ENCODE peak calls at places on chromosome 22, in six cellular contexts. B, A, T, Z, S and X are unnamed samples.
A peak's percentile ranks its signal among the peaks of the same experiment; 100 is the strongest.

GRCh38 chr22:42114721-42115120 is 15.9 kb downstream of the CYP2D6 start:
- DNase-seq in A (no peak), B (no peak), Z (no peak), T (no peak), S (no peak), X (no peak)

GRCh38 chr22:20720692-20721408 is 53.1 kb upstream of the SERPIND1 start:
- DNase-seq in T (no peak), B (no peak), Z (no peak), A (no peak), S (no peak), X (no peak)

GRCh38 chr22:47012589-47013365 is 250.3 kb downstream of the TBC1D22A start:
- DNase-seq in T (no peak), A (no peak), Z (no peak), S (no peak), B (no peak), X (no peak)

GRCh38 chr22:21951931-21952465 is 650 bp downstream of the PPM1F start:
- DNase-seq in A (no peak), S (no peak), B (no peak), T (no peak), Z (no peak), X (peak; percentile 2)

GRCh38 chr22:46025225-46025972 is 48.4 kb upstream of the WNT7B start:
- DNase-seq in A (no peak), T (no peak), B (no peak), S (no peak), Z (no peak), X (no peak)

GRCh38 chr22:35648066-35649025 is at the start of gene APOL6:
- DNase-seq in T (peak; percentile 59), Z (peak; percentile 78), S (no peak), B (peak; percentile 48), A (no peak), X (peak; percentile 28)

GRCh38 chr22:39716534-39716933 is 146.0 kb downstream of the CACNA1I start:
- DNase-seq in Z (no peak), B (no peak), A (no peak), S (no peak), T (no peak), X (no peak)

GRCh38 chr22:35441489-35442100 is 41.7 kb downstream of the MCM5 start:
- DNase-seq in Z (no peak), S (no peak), A (no peak), T (no peak), B (no peak), X (no peak)

GRCh38 chr22:38167988-38168407 is 13.6 kb downstream of the PLA2G6 start:
- DNase-seq in Z (no peak), A (no peak), B (no peak), S (no peak), T (no peak), X (no peak)

GRCh38 chr22:20176421-20177060 is 25.7 kb upstream of the CCDC188 start:
- DNase-seq in Z (no peak), T (no peak), B (no peak), S (no peak), A (no peak), X (no peak)

GRCh38 chr22:30325724-30326703 is 727 bp downstream of the TBC1D10A start:
- DNase-seq in A (no peak), Z (no peak), S (no peak), T (no peak), B (no peak), X (no peak)

GRCh38 chr22:33023119-33023827 is 34.9 kb downstream of the SYN3 start:
- DNase-seq in S (no peak), B (no peak), Z (no peak), A (no peak), T (no peak), X (no peak)

GRCh38 chr22:26364066-26365015 is 64.7 kb upstream of the ASPHD2 start:
- DNase-seq in S (peak; percentile 44), B (peak; percentile 23), A (peak; percentile 74), T (peak; percentile 54), Z (peak; percentile 40), X (peak; percentile 78)

GRCh38 chr22:42621505-42622002 is 6.9 kb upstream of the POLDIP3 start:
- DNase-seq in A (peak; percentile 12), S (no peak), Z (peak; percentile 39), T (peak; percentile 68), B (peak; percentile 82), X (peak; percentile 13)

GRCh38 chr22:37599161-37599560 is 9.5 kb upstream of the GGA1 start:
- DNase-seq in T (no peak), S (no peak), B (no peak), Z (no peak), A (no peak), X (no peak)

GRCh38 chr22:45082795-45083194 is 73.0 kb upstream of the PHF21B start:
- DNase-seq in S (no peak), Z (no peak), B (no peak), A (peak; percentile 17), T (no peak), X (no peak)

GRCh38 chr22:23565288-23565941 is 14.7 kb downstream of the IGLL1 start:
- DNase-seq in S (no peak), Z (no peak), A (no peak), B (no peak), T (no peak), X (no peak)

GRCh38 chr22:20062766-20063083 is 17.3 kb upstream of the DGCR8 start:
- DNase-seq in A (no peak), B (no peak), Z (no peak), T (no peak), S (peak; percentile 54), X (no peak)

GRCh38 chr22:45201678-45202332 is 38.1 kb downstream of the NUP50 start:
- DNase-seq in Z (no peak), T (no peak), B (no peak), S (peak; percentile 62), A (no peak), X (no peak)

GRCh38 chr22:38069372-38070249 is 12.4 kb downstream of the PICK1 start:
- DNase-seq in S (no peak), B (no peak), Z (no peak), T (no peak), A (peak; percentile 83), X (no peak)